ENCODE peak calls at places on chromosomes 2 and 18, in five cellular contexts. F is stimulated activated CD4-positive, alpha-beta T cell treated with anti-CD3 and anti-CD28 coated beads, TNF-alpha, amount 100 ng/mL, for 1 hour; U is CD4-positive, CD25-positive, alpha-beta regulatory T cell; W is WTC11; P is activated CD4-positive, alpha-beta T cell treated with anti-CD3 and anti-CD28 coated beads, Interleukin-2, amount 50 U/mL, for 4 hours. C is an unnamed sample.

GRCh38 chr2:189772212-189772611 is 9.6 kb upstream of the OSGEPL1 start:
- DNase-seq in F (no peak), U (no peak), W (no peak), P (no peak), C (no peak)

GRCh38 chr2:124328397-124328796 is 303.3 kb downstream of the CNTNAP5 start:
- DNase-seq in F (no peak), U (no peak), W (no peak), P (no peak), C (no peak)

GRCh38 chr2:189076572-189076971 is 102.4 kb downstream of the COL3A1 start:
- DNase-seq in F (no peak), U (no peak), W (no peak), P (no peak), C (no peak)

GRCh38 chr2:179536185-179536584 is 271.6 kb upstream of the SESTD1 start:
- DNase-seq in F (no peak), U (no peak), W (no peak), P (no peak), C (no peak)

GRCh38 chr18:44411277-44411900 is 269.3 kb upstream of the SETBP1 start:
- DNase-seq in F (no peak), U (no peak), W (no peak), P (no peak), C (no peak)

GRCh38 chr2:48534781-48535180 is 4.8 kb downstream of the STON1 start:
- DNase-seq in F (no peak), U (no peak), W (no peak), P (no peak), C (no peak)

GRCh38 chr18:46372670-46373069 is 268.5 kb downstream of the HAUS1 start:
- DNase-seq in F (no peak), U (no peak), W (no peak), P (no peak), C (no peak)

GRCh38 chr18:12647773-12648172 is 10.1 kb downstream of the SPIRE1 start:
- DNase-seq in F (no peak), U (no peak), W (no peak), P (no peak), C (no peak)

GRCh38 chr2:58976374-58977055 is 735.4 kb upstream of the FANCL start:
- DNase-seq in F (no peak), U (no peak), W (no peak), P (no peak), C (no peak)

GRCh38 chr2:215998636-215999035 is 14.7 kb downstream of the MREG start:
- DNase-seq in F (no peak), U (no peak), W (no peak), P (no peak), C (no peak)

GRCh38 chr2:63500398-63500797 is 87.9 kb downstream of the WDPCP start:
- DNase-seq in F (no peak), U (no peak), W (no peak), P (no peak), C (no peak)

GRCh38 chr2:62270728-62271127 is 74.8 kb downstream of the B3GNT2 start:
- DNase-seq in F (no peak), U (no peak), W (no peak), P (no peak), C (no peak)

GRCh38 chr2:112516801-112517200 is 25.5 kb upstream of the POLR1B start:
- DNase-seq in F (no peak), U (no peak), W (no peak), P (no peak), C (no peak)

GRCh38 chr2:46164581-46165301 is 132.5 kb upstream of the EPAS1 start:
- DNase-seq in F (no peak), U (no peak), W (no peak), P (no peak), C (no peak)

GRCh38 chr2:98269274-98269673 is 77.0 kb upstream of the CNGA3 start:
- DNase-seq in F (no peak), U (no peak), W (no peak), P (no peak), C (no peak)

GRCh38 chr2:232761301-232761907 is 15.0 kb downstream of the KCNJ13 start:
- DNase-seq in F (no peak), U (peak), W (no peak), P (peak), C (no peak)

GRCh38 chr2:62217421-62217820 is 21.5 kb downstream of the B3GNT2 start:
- DNase-seq in F (no peak), U (no peak), W (no peak), P (no peak), C (no peak)

GRCh38 chr2:195003926-195004325 is 653.1 kb upstream of the SLC39A10 start:
- DNase-seq in F (no peak), U (no peak), W (no peak), P (no peak), C (no peak)

GRCh38 chr2:98448441-98449145 is 3.9 kb downstream of the INPP4A start:
- DNase-seq in F (no peak), U (peak), W (no peak), P (no peak), C (no peak)